ENCODE peak calls at places on chromosomes 4 and X, in nine cellular contexts. H, J, X, P, B, R, A, W and U are unnamed samples.

GRCh38 chrX:39941332-39941920 is 156.3 kb downstream of the BCOR start:
- DNase-seq in B (no peak), X (no peak), J (peak), R (no peak), H (no peak), A (no peak), P (no peak), W (no peak), U (no peak)

GRCh38 chrX:21912220-21912619 is 28.3 kb upstream of the SMS start:
- DNase-seq in X (no peak), P (no peak), J (no peak), B (no peak), A (no peak), H (no peak), R (no peak), W (no peak), U (no peak)

GRCh38 chr4:100742045-100742444 is 224.2 kb upstream of the EMCN start:
- DNase-seq in B (no peak), J (peak), P (no peak), R (no peak), A (no peak), W (no peak), H (no peak), X (no peak), U (no peak)

GRCh38 chr4:7722716-7723115 is 216.9 kb downstream of the AFAP1 start:
- DNase-seq in R (no peak), J (no peak), P (no peak), X (no peak), W (no peak), A (no peak), H (no peak), B (no peak), U (no peak)

GRCh38 chr4:185293202-185293601 is 83.8 kb downstream of the SNX25 start:
- DNase-seq in H (no peak), B (no peak), J (no peak), A (no peak), W (no peak), P (no peak), X (no peak), R (no peak), U (no peak)

GRCh38 chr4:69781458-69782418 is 21.3 kb upstream of the SULT1B1 start:
- DNase-seq in X (no peak), A (no peak), J (no peak), W (no peak), H (no peak), B (no peak), P (no peak), R (peak), U (no peak)

GRCh38 chrX:16604300-16604699 is 45.7 kb upstream of the S100G start:
- DNase-seq in X (no peak), A (no peak), P (no peak), W (no peak), R (no peak), B (no peak), H (no peak), J (no peak), U (no peak)

GRCh38 chr4:2322227-2322626 is 60.3 kb upstream of the MXD4 start:
- DNase-seq in R (no peak), P (no peak), W (no peak), J (no peak), X (no peak), H (no peak), A (no peak), B (no peak), U (no peak)

GRCh38 chr4:153110739-153111138 is 93.5 kb upstream of the TRIM2 start:
- DNase-seq in A (no peak), J (no peak), W (no peak), R (no peak), X (no peak), B (no peak), H (no peak), P (no peak), U (no peak)

GRCh38 chr4:140353836-140354235 is 19.6 kb upstream of the SCOC start:
- DNase-seq in A (no peak), J (no peak), P (no peak), X (no peak), B (no peak), H (no peak), R (no peak), W (no peak), U (no peak)

GRCh38 chr4:74166135-74166534 is 8.2 kb downstream of the MTHFD2L start:
- DNase-seq in P (no peak), J (no peak), W (no peak), R (no peak), X (no peak), H (no peak), A (no peak), B (no peak), U (no peak)

GRCh38 chrX:38664285-38664684 is 102.9 kb downstream of the TSPAN7 start:
- DNase-seq in P (no peak), W (no peak), A (no peak), R (peak), X (peak), H (no peak), B (no peak), J (peak), U (no peak)

GRCh38 chrX:153727108-153727931 is 2.7 kb downstream of the ABCD1 start:
- DNase-seq in A (peak), H (no peak), B (no peak), P (no peak), R (no peak), X (no peak), J (peak), W (peak), U (no peak)

GRCh38 chr4:62260256-62260655 is 1060.1 kb downstream of the ADGRL3 start:
- DNase-seq in P (no peak), J (no peak), X (no peak), B (no peak), H (no peak), A (no peak), R (no peak), W (no peak), U (no peak)

GRCh38 chr4:82457266-82457665 is 26.9 kb downstream of the ENOPH1 start:
- DNase-seq in W (no peak), B (no peak), H (no peak), R (no peak), A (no peak), X (no peak), J (no peak), P (no peak), U (no peak)

GRCh38 chr4:122836941-122837340 is 10.3 kb downstream of the FGF2 start:
- DNase-seq in J (no peak), W (no peak), P (no peak), H (no peak), R (no peak), A (no peak), X (no peak), B (no peak), U (no peak)

GRCh38 chrX:103656623-103657022 is 27.8 kb downstream of the TCEAL1 start:
- DNase-seq in J (no peak), X (peak), A (no peak), B (no peak), H (no peak), R (no peak), P (no peak), W (no peak), U (no peak)

GRCh38 chr4:38179690-38180299 is 219.6 kb downstream of the PTTG2 start:
- DNase-seq in W (peak), B (peak), P (peak), R (peak), A (peak), J (peak), X (no peak), H (peak), U (peak)

GRCh38 chr4:106676173-106676921 is 307.8 kb upstream of the GIMD1 start:
- DNase-seq in X (peak), H (no peak), J (no peak), P (no peak), W (no peak), B (no peak), A (no peak), R (no peak), U (no peak)

GRCh38 chr4:119656986-119657635 is 28.5 kb upstream of the PDE5A start:
- DNase-seq in R (no peak), H (no peak), W (no peak), P (no peak), A (no peak), X (no peak), B (no peak), J (no peak), U (no peak)

GRCh38 chr4:144649646-144650045 is 3.7 kb downstream of the HHIP start:
- DNase-seq in P (no peak), A (no peak), J (peak), H (no peak), R (peak), B (no peak), X (no peak), W (no peak), U (no peak)

GRCh38 chr4:8394125-8394524 is 46.4 kb downstream of the ACOX3 start:
- DNase-seq in W (peak), B (no peak), A (peak), X (peak), R (no peak), J (no peak), H (no peak), P (no peak), U (no peak)

GRCh38 chr4:139889194-139889762 is 223.7 kb downstream of the MGST2 start:
- DNase-seq in A (no peak), P (no peak), H (no peak), R (no peak), J (no peak), W (no peak), B (no peak), X (no peak), U (no peak)

GRCh38 chr4:8702020-8702495 is 109.5 kb downstream of the CPZ start:
- DNase-seq in H (no peak), W (no peak), P (no peak), R (no peak), A (no peak), X (no peak), B (no peak), J (no peak), U (no peak)

GRCh38 chr4:1640110-1640509 is 44.0 kb downstream of the FAM53A start:
- DNase-seq in A (peak), W (no peak), J (no peak), R (no peak), X (no peak), P (no peak), B (no peak), H (no peak), U (no peak)

GRCh38 chr4:159105761-159106243 is 2.9 kb downstream of the RAPGEF2 start:
- DNase-seq in A (no peak), X (no peak), P (no peak), W (no peak), H (no peak), R (no peak), B (peak), J (no peak), U (no peak)

GRCh38 chr4:151855747-151856146 is 94.9 kb upstream of the GATB start:
- DNase-seq in J (no peak), X (no peak), R (no peak), W (no peak), B (no peak), P (no peak), H (no peak), A (no peak), U (no peak)

GRCh38 chrX:119762718-119763117 is 4.3 kb downstream of the SOWAHD start:
- DNase-seq in X (no peak), J (no peak), B (no peak), W (no peak), H (no peak), A (no peak), R (no peak), P (no peak), U (no peak)